ENCODE peak calls at places on chromosomes 4 and X, in nine cellular contexts. E, Z, O, F, U, W, N, I and L are unnamed samples.

GRCh38 chr4:149914101-149914500 is 98.5 kb upstream of the IQCM start:
- DNase-seq in E (no peak), Z (no peak), O (no peak), F (peak; percentile 13), U (no peak), W (no peak), N (no peak), I (no peak), L (no peak)

GRCh38 chr4:8210631-8211030 is 11.5 kb downstream of the SH3TC1 start:
- DNase-seq in E (no peak), Z (no peak), O (peak; percentile 2), F (no peak), U (no peak), W (no peak), N (no peak), I (no peak), L (no peak)

GRCh38 chrX:119763836-119764387 is 5.5 kb downstream of the SOWAHD start:
- DNase-seq in E (no peak), Z (no peak), O (no peak), F (no peak), U (no peak), W (no peak), N (no peak), I (no peak), L (no peak)

GRCh38 chr4:36677122-36677521 is 395.7 kb downstream of the DTHD1 start:
- DNase-seq in E (no peak), Z (no peak), O (no peak), F (no peak), U (no peak), W (no peak), N (no peak), I (no peak), L (no peak)

GRCh38 chrX:15464704-15465103 is 28.4 kb downstream of the PIR start:
- DNase-seq in E (no peak), Z (no peak), O (no peak), F (no peak), U (no peak), W (no peak), N (peak; percentile 11), I (no peak), L (no peak)

GRCh38 chr4:8783736-8784135 is 87.9 kb downstream of the HMX1 start:
- DNase-seq in E (no peak), Z (no peak), O (no peak), F (no peak), U (no peak), W (no peak), N (no peak), I (no peak), L (no peak)

GRCh38 chrX:17977696-17978095 is 116.6 kb upstream of the RAI2 start:
- DNase-seq in E (peak; percentile 66), Z (no peak), O (no peak), F (no peak), U (no peak), W (no peak), N (no peak), I (no peak), L (no peak)

GRCh38 chr4:12324965-12325364 is 896.3 kb upstream of the HS3ST1 start:
- DNase-seq in E (no peak), Z (no peak), O (no peak), F (no peak), U (no peak), W (no peak), N (no peak), I (no peak), L (no peak)

DNA sequence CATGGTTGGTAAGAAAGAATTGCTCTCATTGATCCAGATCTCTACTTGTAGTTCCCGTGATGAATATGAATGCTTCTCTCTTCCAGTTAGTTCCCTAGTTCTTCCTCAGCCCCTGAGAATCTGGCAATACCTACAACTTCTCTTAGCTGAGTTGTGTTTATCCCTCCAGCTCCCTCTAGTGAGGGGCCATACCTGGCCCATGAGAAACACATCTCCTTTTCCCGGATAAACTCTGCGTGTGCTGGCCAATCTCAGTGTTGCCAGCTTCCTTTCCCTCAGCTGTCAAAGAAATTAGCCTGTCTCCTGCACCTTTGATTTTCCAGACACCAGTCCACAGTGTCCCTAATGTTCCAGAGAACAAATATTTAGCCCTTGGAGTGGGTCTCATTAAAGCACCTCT is 5.7 kb downstream of the CBLL2 start:
- DNase-seq in E (no peak), Z (no peak), O (no peak), F (no peak), U (no peak), W (no peak), N (no peak), I (no peak), L (no peak)
- TF ChIP-seq CTCF in E (peak; percentile 13), Z (no peak), O (no peak), F (no peak), U (no peak), W (no peak), N (no peak), I (no peak), L (no peak)

GRCh38 chr4:156594619-156595018 is 377.0 kb downstream of the PDGFC start:
- DNase-seq in E (no peak), Z (no peak), O (no peak), F (peak; percentile 8), U (no peak), W (peak; percentile 51), N (no peak), I (peak; percentile 91), L (no peak)
- TF ChIP-seq CTCF in E (no peak), Z (no peak), O (no peak), F (no peak), U (no peak), W (no peak), N (no peak), I (no peak), L (no peak)

DNA sequence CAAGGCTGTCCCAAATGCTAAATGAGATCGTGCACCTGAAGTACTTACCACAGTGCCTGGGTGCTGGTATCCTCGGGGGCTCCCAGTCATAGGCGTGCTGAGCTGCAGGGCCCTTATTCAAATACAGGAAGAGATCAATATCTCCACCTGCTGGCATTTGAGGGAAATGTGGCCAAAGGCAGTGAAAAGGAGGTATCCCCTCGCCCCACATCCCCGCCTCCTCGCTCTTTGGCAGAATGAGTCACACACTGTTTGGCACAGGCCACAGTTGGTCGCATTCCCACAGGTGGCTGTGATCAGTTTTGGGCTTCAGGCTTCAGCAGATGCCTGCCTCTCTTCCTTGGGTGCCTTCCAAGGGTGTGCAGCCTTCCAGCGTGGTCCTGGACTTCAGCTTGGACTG is 28.4 kb downstream of the ZNF185 start:
- DNase-seq in E (no peak), Z (peak; percentile 65), O (no peak), F (no peak), U (peak; percentile 63), W (no peak), N (peak; percentile 70), I (peak; percentile 91), L (peak; percentile 76)
- TF ChIP-seq CTCF in E (peak; percentile 59), Z (peak; percentile 31), O (no peak), F (peak; percentile 20), U (no peak), W (peak; percentile 31), N (peak; percentile 63), I (peak; percentile 58), L (peak; percentile 66)

DNA sequence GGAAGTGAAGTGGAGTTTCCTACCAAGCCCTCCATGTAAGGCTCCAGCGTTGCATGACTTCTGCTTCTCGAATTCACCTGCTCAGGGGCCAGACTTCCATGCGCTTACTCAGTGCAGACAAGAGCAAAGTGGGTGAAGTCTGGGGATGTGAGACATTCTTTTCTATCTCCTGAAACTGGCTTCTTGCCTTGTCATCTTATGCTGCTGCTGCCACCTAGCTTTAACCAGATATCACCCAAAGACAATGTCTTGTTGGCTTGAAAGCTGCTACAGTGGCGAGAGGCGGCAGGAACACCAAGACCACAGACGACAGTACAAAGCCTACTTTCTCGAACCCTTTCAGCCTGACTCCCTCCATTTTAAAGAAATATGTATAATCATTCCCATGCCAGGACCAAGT is 103.6 kb upstream of the ADGRG2 start:
- DNase-seq in E (no peak), Z (peak; percentile 17), O (no peak), F (no peak), U (no peak), W (no peak), N (peak; percentile 1), I (peak; percentile 1), L (peak; percentile 31)
- TF ChIP-seq CTCF in E (peak; percentile 38), Z (peak; percentile 44), O (no peak), F (no peak), U (no peak), W (no peak), N (peak; percentile 9), I (peak; percentile 23), L (peak; percentile 36)

GRCh38 chr4:32042486-32042885 is 1322.3 kb downstream of the PCDH7 start:
- DNase-seq in E (no peak), Z (no peak), O (no peak), F (no peak), U (no peak), W (no peak), N (no peak), I (no peak), L (no peak)
- TF ChIP-seq CTCF in E (peak; percentile 58), Z (no peak), O (no peak), F (peak; percentile 10), U (no peak), W (no peak), N (no peak), I (peak; percentile 23), L (no peak)